ENCODE peak calls at places on chromosomes 3 and 15, in seven cellular contexts. One of them, this sample, is unnamed.
A peak's percentile ranks its signal among the peaks of the same experiment; 100 is the strongest.

GRCh38 chr15:74621936-74622335 is 6.3 kb downstream of the CLK3 start:
- DNase-seq in BJ: no peak
- DNase-seq in PC-9: no peak
- DNase-seq in A549: no peak
- DNase-seq in CD4-positive, alpha-beta T cell: no peak
- DNase-seq in CD8-positive, alpha-beta T cell: no peak
- DNase-seq in fibroblast of mammary gland: no peak
- DNase-seq in this sample: no peak

GRCh38 chr15:68819451-68820204 is 1.1 kb downstream of the ANP32A start:
- DNase-seq in CD8-positive, alpha-beta T cell: peak; percentile 26
- DNase-seq in fibroblast of mammary gland: peak; percentile 56
- DNase-seq in PC-9: peak; percentile 36
- DNase-seq in BJ: no peak
- DNase-seq in CD4-positive, alpha-beta T cell: peak; percentile 25
- DNase-seq in A549: peak; percentile 60
- DNase-seq in this sample: peak; percentile 45

GRCh38 chr3:12471228-12471627 is 13.1 kb upstream of the TSEN2 start:
- DNase-seq in fibroblast of mammary gland: no peak
- DNase-seq in CD8-positive, alpha-beta T cell: no peak
- DNase-seq in A549: peak; percentile 69
- DNase-seq in BJ: no peak
- DNase-seq in PC-9: peak; percentile 76
- DNase-seq in CD4-positive, alpha-beta T cell: no peak
- DNase-seq in this sample: peak; percentile 75

GRCh38 chr3:106299300-106300098 is 430.7 kb upstream of the CBLB start:
- DNase-seq in fibroblast of mammary gland: peak; percentile 60
- DNase-seq in PC-9: peak; percentile 8
- DNase-seq in CD4-positive, alpha-beta T cell: no peak
- DNase-seq in A549: no peak
- DNase-seq in BJ: no peak
- DNase-seq in CD8-positive, alpha-beta T cell: no peak
- DNase-seq in this sample: peak; percentile 3

GRCh38 chr15:90819390-90819789 is 49.0 kb upstream of the FURIN start:
- DNase-seq in CD8-positive, alpha-beta T cell: no peak
- DNase-seq in fibroblast of mammary gland: no peak
- DNase-seq in BJ: no peak
- DNase-seq in PC-9: no peak
- DNase-seq in CD4-positive, alpha-beta T cell: no peak
- DNase-seq in A549: no peak
- DNase-seq in this sample: no peak

GRCh38 chr3:148319161-148319915 is 378.4 kb upstream of the AGTR1 start:
- DNase-seq in A549: no peak
- DNase-seq in PC-9: no peak
- DNase-seq in CD8-positive, alpha-beta T cell: no peak
- DNase-seq in BJ: peak; percentile 51
- DNase-seq in CD4-positive, alpha-beta T cell: no peak
- DNase-seq in fibroblast of mammary gland: peak; percentile 90
- DNase-seq in this sample: no peak

GRCh38 chr3:172152869-172153268 is 113.5 kb downstream of the FNDC3B start:
- DNase-seq in PC-9: peak; percentile 31
- DNase-seq in CD8-positive, alpha-beta T cell: no peak
- DNase-seq in fibroblast of mammary gland: peak; percentile 81
- DNase-seq in BJ: no peak
- DNase-seq in A549: no peak
- DNase-seq in CD4-positive, alpha-beta T cell: no peak
- DNase-seq in this sample: peak; percentile 55

GRCh38 chr15:40217166-40217785 is 21.6 kb upstream of the PAK6 start:
- DNase-seq in PC-9: peak; percentile 55
- DNase-seq in fibroblast of mammary gland: peak; percentile 65
- DNase-seq in BJ: no peak
- DNase-seq in CD4-positive, alpha-beta T cell: no peak
- DNase-seq in A549: peak; percentile 38
- DNase-seq in CD8-positive, alpha-beta T cell: peak; percentile 21
- DNase-seq in this sample: peak; percentile 55

GRCh38 chr15:34355241-34355640 is 11.8 kb downstream of the LPCAT4 start:
- DNase-seq in PC-9: no peak
- DNase-seq in fibroblast of mammary gland: peak; percentile 29
- DNase-seq in CD8-positive, alpha-beta T cell: no peak
- DNase-seq in BJ: no peak
- DNase-seq in A549: no peak
- DNase-seq in CD4-positive, alpha-beta T cell: no peak
- DNase-seq in this sample: no peak

GRCh38 chr3:134992586-134992985 is 197.5 kb downstream of the EPHB1 start:
- DNase-seq in CD8-positive, alpha-beta T cell: no peak
- DNase-seq in CD4-positive, alpha-beta T cell: no peak
- DNase-seq in A549: no peak
- DNase-seq in BJ: no peak
- DNase-seq in fibroblast of mammary gland: no peak
- DNase-seq in PC-9: no peak
- DNase-seq in this sample: no peak

GRCh38 chr3:52468336-52468735 is 12.9 kb downstream of the NISCH start:
- DNase-seq in fibroblast of mammary gland: peak; percentile 61
- DNase-seq in PC-9: no peak
- DNase-seq in A549: no peak
- DNase-seq in CD8-positive, alpha-beta T cell: no peak
- DNase-seq in BJ: no peak
- DNase-seq in CD4-positive, alpha-beta T cell: no peak
- DNase-seq in this sample: no peak

GRCh38 chr3:190183121-190183520 is 62.4 kb upstream of the P3H2 start:
- DNase-seq in A549: peak; percentile 44
- DNase-seq in BJ: peak; percentile 93
- DNase-seq in fibroblast of mammary gland: peak; percentile 97
- DNase-seq in CD4-positive, alpha-beta T cell: no peak
- DNase-seq in CD8-positive, alpha-beta T cell: no peak
- DNase-seq in PC-9: no peak
- DNase-seq in this sample: no peak

GRCh38 chr3:122066331-122067213 is 11.4 kb downstream of the CD86 start:
- DNase-seq in CD8-positive, alpha-beta T cell: no peak
- DNase-seq in fibroblast of mammary gland: no peak
- DNase-seq in PC-9: no peak
- DNase-seq in A549: no peak
- DNase-seq in BJ: no peak
- DNase-seq in CD4-positive, alpha-beta T cell: no peak
- DNase-seq in this sample: no peak

GRCh38 chr15:39672666-39673065 is 91.8 kb downstream of the THBS1 start:
- DNase-seq in BJ: no peak
- DNase-seq in fibroblast of mammary gland: no peak
- DNase-seq in CD8-positive, alpha-beta T cell: no peak
- DNase-seq in PC-9: no peak
- DNase-seq in A549: no peak
- DNase-seq in CD4-positive, alpha-beta T cell: no peak
- DNase-seq in this sample: no peak

GRCh38 chr3:149599236-149599635 is 58.6 kb downstream of the WWTR1 start:
- DNase-seq in fibroblast of mammary gland: peak; percentile 65
- DNase-seq in BJ: no peak
- DNase-seq in PC-9: no peak
- DNase-seq in CD8-positive, alpha-beta T cell: no peak
- DNase-seq in A549: no peak
- DNase-seq in CD4-positive, alpha-beta T cell: no peak
- DNase-seq in this sample: no peak

GRCh38 chr3:111692593-111693552 is 97.7 kb upstream of the ZBED2 start:
- DNase-seq in CD4-positive, alpha-beta T cell: no peak
- DNase-seq in PC-9: no peak
- DNase-seq in fibroblast of mammary gland: no peak
- DNase-seq in A549: no peak
- DNase-seq in CD8-positive, alpha-beta T cell: no peak
- DNase-seq in BJ: no peak
- DNase-seq in this sample: no peak

GRCh38 chr3:153146191-153147053 is 15.6 kb upstream of the RAP2B start:
- DNase-seq in BJ: no peak
- DNase-seq in PC-9: no peak
- DNase-seq in CD4-positive, alpha-beta T cell: no peak
- DNase-seq in fibroblast of mammary gland: no peak
- DNase-seq in CD8-positive, alpha-beta T cell: no peak
- DNase-seq in A549: no peak
- DNase-seq in this sample: no peak

GRCh38 chr3:62368705-62369475 is 4.5 kb downstream of the FEZF2 start:
- DNase-seq in BJ: no peak
- DNase-seq in CD8-positive, alpha-beta T cell: no peak
- DNase-seq in A549: no peak
- DNase-seq in PC-9: no peak
- DNase-seq in CD4-positive, alpha-beta T cell: no peak
- DNase-seq in fibroblast of mammary gland: no peak
- DNase-seq in this sample: no peak

GRCh38 chr15:64310036-64310435 is 45.9 kb downstream of the CSNK1G1 start:
- DNase-seq in CD8-positive, alpha-beta T cell: no peak
- DNase-seq in A549: no peak
- DNase-seq in PC-9: no peak
- DNase-seq in fibroblast of mammary gland: no peak
- DNase-seq in BJ: no peak
- DNase-seq in CD4-positive, alpha-beta T cell: no peak
- DNase-seq in this sample: no peak

GRCh38 chr15:100651253-100651652 is 48.9 kb downstream of the ASB7 start:
- DNase-seq in CD8-positive, alpha-beta T cell: no peak
- DNase-seq in CD4-positive, alpha-beta T cell: no peak
- DNase-seq in fibroblast of mammary gland: peak; percentile 66
- DNase-seq in PC-9: no peak
- DNase-seq in A549: no peak
- DNase-seq in BJ: peak; percentile 26
- DNase-seq in this sample: no peak

GRCh38 chr15:100653608-100654007 is 51.2 kb downstream of the ASB7 start:
- DNase-seq in BJ: no peak
- DNase-seq in PC-9: no peak
- DNase-seq in CD4-positive, alpha-beta T cell: no peak
- DNase-seq in A549: no peak
- DNase-seq in fibroblast of mammary gland: no peak
- DNase-seq in CD8-positive, alpha-beta T cell: no peak
- DNase-seq in this sample: no peak

DNA sequence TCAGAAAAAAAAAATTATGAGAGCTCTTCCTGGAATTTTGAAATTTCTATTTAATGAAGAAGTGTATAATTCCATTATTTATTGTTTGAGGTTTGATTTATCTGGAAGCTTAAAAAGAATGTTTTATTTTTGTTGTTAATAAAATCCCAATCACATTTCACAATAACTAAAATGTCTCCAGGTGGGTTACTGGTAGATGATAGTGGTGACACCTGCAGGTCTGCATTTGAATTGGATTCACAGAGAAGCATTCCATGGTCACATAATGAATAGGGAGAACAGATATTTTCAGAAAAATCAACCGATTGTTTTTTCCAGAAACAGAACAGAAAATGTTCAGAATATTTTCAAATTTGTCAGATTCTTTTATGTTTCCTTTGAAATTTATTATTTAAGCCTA is 48.3 kb downstream of the ASB7 start:
- DNase-seq in A549: peak; percentile 34
- DNase-seq in CD4-positive, alpha-beta T cell: no peak
- DNase-seq in BJ: no peak
- DNase-seq in CD8-positive, alpha-beta T cell: no peak
- DNase-seq in fibroblast of mammary gland: no peak
- DNase-seq in PC-9: no peak
- DNase-seq in this sample: peak; percentile 26
- TF ChIP-seq CTCF in A549: peak; percentile 39
- TF ChIP-seq CTCF in CD4-positive, alpha-beta T cell: no peak
- TF ChIP-seq CTCF in BJ: no peak
- TF ChIP-seq CTCF in CD8-positive, alpha-beta T cell: no peak
- TF ChIP-seq CTCF in fibroblast of mammary gland: no peak
- TF ChIP-seq CTCF in PC-9: peak; percentile 58
- TF ChIP-seq CTCF in this sample: peak; percentile 24

GRCh38 chr3:16529264-16529663 is 15.8 kb upstream of the RFTN1 start:
- DNase-seq in CD4-positive, alpha-beta T cell: no peak
- DNase-seq in PC-9: no peak
- DNase-seq in A549: no peak
- DNase-seq in CD8-positive, alpha-beta T cell: no peak
- DNase-seq in BJ: no peak
- DNase-seq in fibroblast of mammary gland: no peak
- DNase-seq in this sample: no peak
- TF ChIP-seq CTCF in CD4-positive, alpha-beta T cell: peak; percentile 51
- TF ChIP-seq CTCF in PC-9: no peak
- TF ChIP-seq CTCF in A549: no peak
- TF ChIP-seq CTCF in CD8-positive, alpha-beta T cell: peak; percentile 40
- TF ChIP-seq CTCF in BJ: no peak
- TF ChIP-seq CTCF in fibroblast of mammary gland: peak; percentile 2
- TF ChIP-seq CTCF in this sample: no peak

DNA sequence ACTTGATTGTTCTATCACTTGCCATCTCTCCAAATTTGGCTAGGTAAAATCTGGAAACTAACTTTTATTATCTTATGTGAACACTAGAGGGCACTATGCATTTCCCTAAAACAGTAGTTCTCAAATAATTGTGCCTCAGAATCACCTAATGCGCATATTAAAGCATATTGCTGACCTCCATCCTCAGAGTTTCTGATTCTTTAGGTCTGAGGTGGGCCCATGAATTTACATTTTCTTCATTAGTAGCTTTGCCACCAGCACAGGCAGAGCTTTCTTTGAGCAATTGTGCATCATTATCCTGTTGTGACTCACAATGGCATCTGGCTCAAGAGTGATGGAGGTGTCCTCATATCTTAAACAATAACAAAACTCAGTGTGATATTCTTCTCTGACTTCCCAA is 17.5 kb upstream of the BCHE start:
- DNase-seq in CD4-positive, alpha-beta T cell: no peak
- DNase-seq in fibroblast of mammary gland: peak; percentile 25
- DNase-seq in BJ: no peak
- DNase-seq in A549: no peak
- DNase-seq in CD8-positive, alpha-beta T cell: no peak
- DNase-seq in PC-9: peak; percentile 3
- DNase-seq in this sample: no peak
- TF ChIP-seq CTCF in CD4-positive, alpha-beta T cell: peak; percentile 31
- TF ChIP-seq CTCF in fibroblast of mammary gland: peak; percentile 44
- TF ChIP-seq CTCF in BJ: peak; percentile 15
- TF ChIP-seq CTCF in A549: peak; percentile 63
- TF ChIP-seq CTCF in CD8-positive, alpha-beta T cell: peak; percentile 45
- TF ChIP-seq CTCF in PC-9: peak; percentile 86
- TF ChIP-seq CTCF in this sample: peak; percentile 90

GRCh38 chr3:142211034-142211433 is 14.4 kb downstream of the GK5 start:
- DNase-seq in BJ: no peak
- DNase-seq in PC-9: no peak
- DNase-seq in CD8-positive, alpha-beta T cell: no peak
- DNase-seq in fibroblast of mammary gland: peak; percentile 19
- DNase-seq in CD4-positive, alpha-beta T cell: no peak
- DNase-seq in A549: no peak
- DNase-seq in this sample: no peak

GRCh38 chr3:142213298-142213697 is 12.1 kb downstream of the GK5 start:
- DNase-seq in BJ: no peak
- DNase-seq in PC-9: no peak
- DNase-seq in fibroblast of mammary gland: peak; percentile 76
- DNase-seq in A549: no peak
- DNase-seq in CD8-positive, alpha-beta T cell: no peak
- DNase-seq in CD4-positive, alpha-beta T cell: no peak
- DNase-seq in this sample: no peak

GRCh38 chr3:142209655-142210054 is 15.7 kb downstream of the GK5 start:
- DNase-seq in BJ: peak; percentile 28
- DNase-seq in fibroblast of mammary gland: peak; percentile 96
- DNase-seq in CD4-positive, alpha-beta T cell: no peak
- DNase-seq in CD8-positive, alpha-beta T cell: no peak
- DNase-seq in A549: no peak
- DNase-seq in PC-9: no peak
- DNase-seq in this sample: no peak

GRCh38 chr3:142210144-142210543 is 15.2 kb downstream of the GK5 start:
- DNase-seq in A549: no peak
- DNase-seq in fibroblast of mammary gland: no peak
- DNase-seq in CD4-positive, alpha-beta T cell: no peak
- DNase-seq in PC-9: no peak
- DNase-seq in CD8-positive, alpha-beta T cell: no peak
- DNase-seq in BJ: no peak
- DNase-seq in this sample: no peak

DNA sequence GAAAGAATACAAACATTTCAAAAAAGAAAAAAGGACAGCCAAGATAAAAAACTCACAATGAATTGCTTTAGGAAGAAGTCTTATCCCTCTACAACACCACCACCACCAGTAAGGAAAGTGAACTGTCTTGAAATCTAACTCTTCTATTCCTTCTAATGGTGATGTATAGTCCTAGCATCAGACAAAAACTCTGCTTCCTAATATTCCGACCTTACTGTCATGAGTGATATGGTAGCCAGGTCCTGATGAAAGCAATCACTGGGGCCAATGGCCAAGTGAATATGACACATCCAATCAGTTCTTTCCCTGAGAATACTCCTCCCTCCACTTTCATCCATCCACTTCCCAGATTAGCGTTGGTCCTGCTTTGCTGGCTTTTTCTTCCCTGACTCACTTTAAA is 14.8 kb downstream of the GK5 start:
- DNase-seq in BJ: no peak
- DNase-seq in PC-9: no peak
- DNase-seq in CD4-positive, alpha-beta T cell: no peak
- DNase-seq in CD8-positive, alpha-beta T cell: no peak
- DNase-seq in fibroblast of mammary gland: peak; percentile 65
- DNase-seq in A549: no peak
- DNase-seq in this sample: no peak
- TF ChIP-seq CTCF in BJ: no peak
- TF ChIP-seq CTCF in PC-9: no peak
- TF ChIP-seq CTCF in CD4-positive, alpha-beta T cell: no peak
- TF ChIP-seq CTCF in CD8-positive, alpha-beta T cell: no peak
- TF ChIP-seq CTCF in fibroblast of mammary gland: peak; percentile 35
- TF ChIP-seq CTCF in A549: no peak
- TF ChIP-seq CTCF in this sample: no peak

This sample was measured in Calu3.